ENCODE peak calls at places on chromosomes 1 and 21, in nine cellular contexts. One of them, this sample, is unnamed.

GRCh38 chr21:32048353-32048752 is 175.5 kb downstream of the HUNK start:
- DNase-seq in activated CD4-positive, CD25-positive, alpha-beta regulatory T cell: no peak
- DNase-seq in activated T-cell treated with anti-CD3 and anti-CD28 coated beads, Interleukin-2, amount 50 U/mL, for 24 hours: no peak
- DNase-seq in stimulated activated CD8-positive, alpha-beta memory T cell treated with anti-CD3 and anti-CD28 coated beads, Interleukin-4, amount 100 ng/mL, for 24 hours: no peak
- DNase-seq in stimulated activated naive B cell treated with anti-CD40 and anti-IgM and Interleukin-4, amounts not matched to agents 10 μg/mL and 1 μg/mL and 100 μg/mL, for 72 hours: no peak
- DNase-seq in dorsolateral prefrontal cortex: no peak
- DNase-seq in stimulated activated CD4-positive, alpha-beta T cell treated with anti-CD3 and anti-CD28 coated beads, Interleukin-1b, Interleukin-23, amount 100 ng/mL, for 24 hours: no peak
- DNase-seq in pancreas: no peak
- DNase-seq in activated CD8-positive, alpha-beta memory T cell treated with anti-CD3 and anti-CD28 coated beads, Interleukin-2, amount 10 ng/mL, durations not matched to agents 7 days and 5 days: no peak
- DNase-seq in this sample: no peak

GRCh38 chr1:83931658-83932253 is 67.2 kb downstream of the TTLL7 start:
- DNase-seq in activated T-cell treated with anti-CD3 and anti-CD28 coated beads, Interleukin-2, amount 50 U/mL, for 24 hours: no peak
- DNase-seq in activated CD8-positive, alpha-beta memory T cell treated with anti-CD3 and anti-CD28 coated beads, Interleukin-2, amount 10 ng/mL, durations not matched to agents 7 days and 5 days: no peak
- DNase-seq in pancreas: no peak
- DNase-seq in activated CD4-positive, CD25-positive, alpha-beta regulatory T cell: no peak
- DNase-seq in stimulated activated CD4-positive, alpha-beta T cell treated with anti-CD3 and anti-CD28 coated beads, Interleukin-1b, Interleukin-23, amount 100 ng/mL, for 24 hours: no peak
- DNase-seq in dorsolateral prefrontal cortex: no peak
- DNase-seq in stimulated activated naive B cell treated with anti-CD40 and anti-IgM and Interleukin-4, amounts not matched to agents 10 μg/mL and 1 μg/mL and 100 μg/mL, for 72 hours: no peak
- DNase-seq in stimulated activated CD8-positive, alpha-beta memory T cell treated with anti-CD3 and anti-CD28 coated beads, Interleukin-4, amount 100 ng/mL, for 24 hours: no peak
- DNase-seq in this sample: peak; percentile 26

GRCh38 chr1:177163844-177164379 is 600 bp downstream of the ASTN1 start:
- DNase-seq in pancreas: no peak
- DNase-seq in dorsolateral prefrontal cortex: peak; percentile 51
- DNase-seq in activated CD4-positive, CD25-positive, alpha-beta regulatory T cell: no peak
- DNase-seq in stimulated activated CD8-positive, alpha-beta memory T cell treated with anti-CD3 and anti-CD28 coated beads, Interleukin-4, amount 100 ng/mL, for 24 hours: no peak
- DNase-seq in stimulated activated naive B cell treated with anti-CD40 and anti-IgM and Interleukin-4, amounts not matched to agents 10 μg/mL and 1 μg/mL and 100 μg/mL, for 72 hours: no peak
- DNase-seq in activated T-cell treated with anti-CD3 and anti-CD28 coated beads, Interleukin-2, amount 50 U/mL, for 24 hours: no peak
- DNase-seq in activated CD8-positive, alpha-beta memory T cell treated with anti-CD3 and anti-CD28 coated beads, Interleukin-2, amount 10 ng/mL, durations not matched to agents 7 days and 5 days: no peak
- DNase-seq in stimulated activated CD4-positive, alpha-beta T cell treated with anti-CD3 and anti-CD28 coated beads, Interleukin-1b, Interleukin-23, amount 100 ng/mL, for 24 hours: no peak
- DNase-seq in this sample: peak; percentile 13

GRCh38 chr21:36732217-36732616 is 33.3 kb downstream of the SIM2 start:
- DNase-seq in stimulated activated CD4-positive, alpha-beta T cell treated with anti-CD3 and anti-CD28 coated beads, Interleukin-1b, Interleukin-23, amount 100 ng/mL, for 24 hours: no peak
- DNase-seq in activated CD4-positive, CD25-positive, alpha-beta regulatory T cell: no peak
- DNase-seq in stimulated activated CD8-positive, alpha-beta memory T cell treated with anti-CD3 and anti-CD28 coated beads, Interleukin-4, amount 100 ng/mL, for 24 hours: no peak
- DNase-seq in activated CD8-positive, alpha-beta memory T cell treated with anti-CD3 and anti-CD28 coated beads, Interleukin-2, amount 10 ng/mL, durations not matched to agents 7 days and 5 days: no peak
- DNase-seq in dorsolateral prefrontal cortex: no peak
- DNase-seq in pancreas: no peak
- DNase-seq in stimulated activated naive B cell treated with anti-CD40 and anti-IgM and Interleukin-4, amounts not matched to agents 10 μg/mL and 1 μg/mL and 100 μg/mL, for 72 hours: no peak
- DNase-seq in activated T-cell treated with anti-CD3 and anti-CD28 coated beads, Interleukin-2, amount 50 U/mL, for 24 hours: no peak
- DNase-seq in this sample: no peak

GRCh38 chr1:199301472-199301871 is 662.6 kb downstream of the PTPRC start:
- DNase-seq in activated CD8-positive, alpha-beta memory T cell treated with anti-CD3 and anti-CD28 coated beads, Interleukin-2, amount 10 ng/mL, durations not matched to agents 7 days and 5 days: no peak
- DNase-seq in pancreas: no peak
- DNase-seq in activated T-cell treated with anti-CD3 and anti-CD28 coated beads, Interleukin-2, amount 50 U/mL, for 24 hours: no peak
- DNase-seq in activated CD4-positive, CD25-positive, alpha-beta regulatory T cell: no peak
- DNase-seq in stimulated activated naive B cell treated with anti-CD40 and anti-IgM and Interleukin-4, amounts not matched to agents 10 μg/mL and 1 μg/mL and 100 μg/mL, for 72 hours: no peak
- DNase-seq in dorsolateral prefrontal cortex: no peak
- DNase-seq in stimulated activated CD8-positive, alpha-beta memory T cell treated with anti-CD3 and anti-CD28 coated beads, Interleukin-4, amount 100 ng/mL, for 24 hours: no peak
- DNase-seq in stimulated activated CD4-positive, alpha-beta T cell treated with anti-CD3 and anti-CD28 coated beads, Interleukin-1b, Interleukin-23, amount 100 ng/mL, for 24 hours: no peak
- DNase-seq in this sample: no peak

GRCh38 chr1:22231068-22231593 is 88.2 kb upstream of the WNT4 start:
- DNase-seq in stimulated activated naive B cell treated with anti-CD40 and anti-IgM and Interleukin-4, amounts not matched to agents 10 μg/mL and 1 μg/mL and 100 μg/mL, for 72 hours: no peak
- DNase-seq in activated T-cell treated with anti-CD3 and anti-CD28 coated beads, Interleukin-2, amount 50 U/mL, for 24 hours: no peak
- DNase-seq in pancreas: no peak
- DNase-seq in dorsolateral prefrontal cortex: no peak
- DNase-seq in stimulated activated CD8-positive, alpha-beta memory T cell treated with anti-CD3 and anti-CD28 coated beads, Interleukin-4, amount 100 ng/mL, for 24 hours: no peak
- DNase-seq in stimulated activated CD4-positive, alpha-beta T cell treated with anti-CD3 and anti-CD28 coated beads, Interleukin-1b, Interleukin-23, amount 100 ng/mL, for 24 hours: no peak
- DNase-seq in activated CD4-positive, CD25-positive, alpha-beta regulatory T cell: no peak
- DNase-seq in activated CD8-positive, alpha-beta memory T cell treated with anti-CD3 and anti-CD28 coated beads, Interleukin-2, amount 10 ng/mL, durations not matched to agents 7 days and 5 days: no peak
- DNase-seq in this sample: no peak

GRCh38 chr1:16324456-16324890 is 27.8 kb downstream of the FBXO42 start:
- DNase-seq in stimulated activated naive B cell treated with anti-CD40 and anti-IgM and Interleukin-4, amounts not matched to agents 10 μg/mL and 1 μg/mL and 100 μg/mL, for 72 hours: no peak
- DNase-seq in activated CD4-positive, CD25-positive, alpha-beta regulatory T cell: no peak
- DNase-seq in stimulated activated CD8-positive, alpha-beta memory T cell treated with anti-CD3 and anti-CD28 coated beads, Interleukin-4, amount 100 ng/mL, for 24 hours: no peak
- DNase-seq in dorsolateral prefrontal cortex: no peak
- DNase-seq in activated CD8-positive, alpha-beta memory T cell treated with anti-CD3 and anti-CD28 coated beads, Interleukin-2, amount 10 ng/mL, durations not matched to agents 7 days and 5 days: no peak
- DNase-seq in stimulated activated CD4-positive, alpha-beta T cell treated with anti-CD3 and anti-CD28 coated beads, Interleukin-1b, Interleukin-23, amount 100 ng/mL, for 24 hours: no peak
- DNase-seq in pancreas: no peak
- DNase-seq in activated T-cell treated with anti-CD3 and anti-CD28 coated beads, Interleukin-2, amount 50 U/mL, for 24 hours: no peak
- DNase-seq in this sample: peak; percentile 67

GRCh38 chr1:57857809-57858208 is 433.9 kb upstream of the DAB1 start:
- DNase-seq in stimulated activated CD8-positive, alpha-beta memory T cell treated with anti-CD3 and anti-CD28 coated beads, Interleukin-4, amount 100 ng/mL, for 24 hours: no peak
- DNase-seq in pancreas: no peak
- DNase-seq in activated CD4-positive, CD25-positive, alpha-beta regulatory T cell: no peak
- DNase-seq in stimulated activated naive B cell treated with anti-CD40 and anti-IgM and Interleukin-4, amounts not matched to agents 10 μg/mL and 1 μg/mL and 100 μg/mL, for 72 hours: no peak
- DNase-seq in stimulated activated CD4-positive, alpha-beta T cell treated with anti-CD3 and anti-CD28 coated beads, Interleukin-1b, Interleukin-23, amount 100 ng/mL, for 24 hours: no peak
- DNase-seq in dorsolateral prefrontal cortex: no peak
- DNase-seq in activated CD8-positive, alpha-beta memory T cell treated with anti-CD3 and anti-CD28 coated beads, Interleukin-2, amount 10 ng/mL, durations not matched to agents 7 days and 5 days: no peak
- DNase-seq in activated T-cell treated with anti-CD3 and anti-CD28 coated beads, Interleukin-2, amount 50 U/mL, for 24 hours: no peak
- DNase-seq in this sample: no peak

GRCh38 chr21:45405271-45405818 is 380 bp downstream of the COL18A1 start:
- DNase-seq in activated CD8-positive, alpha-beta memory T cell treated with anti-CD3 and anti-CD28 coated beads, Interleukin-2, amount 10 ng/mL, durations not matched to agents 7 days and 5 days: no peak
- DNase-seq in stimulated activated CD8-positive, alpha-beta memory T cell treated with anti-CD3 and anti-CD28 coated beads, Interleukin-4, amount 100 ng/mL, for 24 hours: no peak
- DNase-seq in stimulated activated CD4-positive, alpha-beta T cell treated with anti-CD3 and anti-CD28 coated beads, Interleukin-1b, Interleukin-23, amount 100 ng/mL, for 24 hours: no peak
- DNase-seq in stimulated activated naive B cell treated with anti-CD40 and anti-IgM and Interleukin-4, amounts not matched to agents 10 μg/mL and 1 μg/mL and 100 μg/mL, for 72 hours: no peak
- DNase-seq in pancreas: no peak
- DNase-seq in dorsolateral prefrontal cortex: no peak
- DNase-seq in activated CD4-positive, CD25-positive, alpha-beta regulatory T cell: no peak
- DNase-seq in activated T-cell treated with anti-CD3 and anti-CD28 coated beads, Interleukin-2, amount 50 U/mL, for 24 hours: peak; percentile 42
- DNase-seq in this sample: peak; percentile 64

GRCh38 chr1:202852163-202852904 is 36.6 kb downstream of the RABIF start:
- DNase-seq in activated CD4-positive, CD25-positive, alpha-beta regulatory T cell: no peak
- DNase-seq in stimulated activated CD4-positive, alpha-beta T cell treated with anti-CD3 and anti-CD28 coated beads, Interleukin-1b, Interleukin-23, amount 100 ng/mL, for 24 hours: peak; percentile 22
- DNase-seq in activated CD8-positive, alpha-beta memory T cell treated with anti-CD3 and anti-CD28 coated beads, Interleukin-2, amount 10 ng/mL, durations not matched to agents 7 days and 5 days: peak; percentile 70
- DNase-seq in stimulated activated CD8-positive, alpha-beta memory T cell treated with anti-CD3 and anti-CD28 coated beads, Interleukin-4, amount 100 ng/mL, for 24 hours: no peak
- DNase-seq in activated T-cell treated with anti-CD3 and anti-CD28 coated beads, Interleukin-2, amount 50 U/mL, for 24 hours: peak; percentile 50
- DNase-seq in stimulated activated naive B cell treated with anti-CD40 and anti-IgM and Interleukin-4, amounts not matched to agents 10 μg/mL and 1 μg/mL and 100 μg/mL, for 72 hours: peak; percentile 17
- DNase-seq in dorsolateral prefrontal cortex: no peak
- DNase-seq in pancreas: no peak
- DNase-seq in this sample: peak; percentile 60

GRCh38 chr1:156499703-156500577 is 635 bp downstream of the MEF2D start:
- DNase-seq in pancreas: peak; percentile 68
- DNase-seq in activated T-cell treated with anti-CD3 and anti-CD28 coated beads, Interleukin-2, amount 50 U/mL, for 24 hours: no peak
- DNase-seq in stimulated activated CD4-positive, alpha-beta T cell treated with anti-CD3 and anti-CD28 coated beads, Interleukin-1b, Interleukin-23, amount 100 ng/mL, for 24 hours: no peak
- DNase-seq in activated CD8-positive, alpha-beta memory T cell treated with anti-CD3 and anti-CD28 coated beads, Interleukin-2, amount 10 ng/mL, durations not matched to agents 7 days and 5 days: peak; percentile 62
- DNase-seq in stimulated activated naive B cell treated with anti-CD40 and anti-IgM and Interleukin-4, amounts not matched to agents 10 μg/mL and 1 μg/mL and 100 μg/mL, for 72 hours: peak; percentile 72
- DNase-seq in activated CD4-positive, CD25-positive, alpha-beta regulatory T cell: no peak
- DNase-seq in dorsolateral prefrontal cortex: no peak
- DNase-seq in stimulated activated CD8-positive, alpha-beta memory T cell treated with anti-CD3 and anti-CD28 coated beads, Interleukin-4, amount 100 ng/mL, for 24 hours: no peak
- DNase-seq in this sample: peak; percentile 70

GRCh38 chr1:40928699-40929098 is 50.8 kb upstream of the CTPS1 start:
- DNase-seq in stimulated activated naive B cell treated with anti-CD40 and anti-IgM and Interleukin-4, amounts not matched to agents 10 μg/mL and 1 μg/mL and 100 μg/mL, for 72 hours: no peak
- DNase-seq in pancreas: no peak
- DNase-seq in dorsolateral prefrontal cortex: no peak
- DNase-seq in activated T-cell treated with anti-CD3 and anti-CD28 coated beads, Interleukin-2, amount 50 U/mL, for 24 hours: no peak
- DNase-seq in stimulated activated CD8-positive, alpha-beta memory T cell treated with anti-CD3 and anti-CD28 coated beads, Interleukin-4, amount 100 ng/mL, for 24 hours: no peak
- DNase-seq in activated CD8-positive, alpha-beta memory T cell treated with anti-CD3 and anti-CD28 coated beads, Interleukin-2, amount 10 ng/mL, durations not matched to agents 7 days and 5 days: no peak
- DNase-seq in stimulated activated CD4-positive, alpha-beta T cell treated with anti-CD3 and anti-CD28 coated beads, Interleukin-1b, Interleukin-23, amount 100 ng/mL, for 24 hours: no peak
- DNase-seq in activated CD4-positive, CD25-positive, alpha-beta regulatory T cell: no peak
- DNase-seq in this sample: no peak

This sample was measured in adrenal gland.